ENCODE peak calls at places on chromosomes 6 and 20, in four cellular contexts. One of them, this sample, is unnamed.

GRCh38 chr20:47735412-47736400 is 49.6 kb downstream of the SULF2 start:
- DNase-seq in K562: no peak
- DNase-seq in GM12878: no peak
- DNase-seq in HepG2: peak; percentile 31
- DNase-seq in this sample: no peak

GRCh38 chr6:81331526-81331925 is 421.0 kb downstream of the TENT5A start:
- DNase-seq in K562: no peak
- DNase-seq in GM12878: no peak
- DNase-seq in HepG2: no peak
- DNase-seq in this sample: no peak

GRCh38 chr6:72250664-72251063 is 364.3 kb downstream of the RIMS1 start:
- DNase-seq in K562: no peak
- DNase-seq in GM12878: no peak
- DNase-seq in HepG2: no peak
- DNase-seq in this sample: no peak

GRCh38 chr6:126030045-126030444 is 43.7 kb downstream of the TRMT11 start:
- DNase-seq in K562: no peak
- DNase-seq in GM12878: no peak
- DNase-seq in HepG2: no peak
- DNase-seq in this sample: no peak

GRCh38 chr20:57774111-57774880 is 64.5 kb upstream of the PMEPA1 start:
- DNase-seq in K562: no peak
- DNase-seq in GM12878: no peak
- DNase-seq in HepG2: no peak
- DNase-seq in this sample: no peak

GRCh38 chr6:119902681-119903080 is 553.1 kb upstream of the MAN1A1 start:
- DNase-seq in K562: no peak
- DNase-seq in GM12878: no peak
- DNase-seq in HepG2: no peak
- DNase-seq in this sample: no peak

GRCh38 chr6:79031821-79032590 is 46.0 kb downstream of the PHIP start:
- DNase-seq in K562: no peak
- DNase-seq in GM12878: no peak
- DNase-seq in HepG2: no peak
- DNase-seq in this sample: no peak

GRCh38 chr6:34138924-34139323 is 7.0 kb downstream of the GRM4 start:
- DNase-seq in K562: no peak
- DNase-seq in GM12878: no peak
- DNase-seq in HepG2: no peak
- DNase-seq in this sample: no peak

GRCh38 chr6:166305562-166306117 is 2.6 kb downstream of the PRR18 start:
- DNase-seq in K562: no peak
- DNase-seq in GM12878: no peak
- DNase-seq in HepG2: no peak
- DNase-seq in this sample: no peak

GRCh38 chr20:23141016-23141415 is 54.9 kb upstream of the CD93 start:
- DNase-seq in K562: no peak
- DNase-seq in GM12878: no peak
- DNase-seq in HepG2: no peak
- DNase-seq in this sample: no peak

GRCh38 chr6:47839645-47840044 is 57.8 kb downstream of the OPN5 start:
- DNase-seq in K562: no peak
- DNase-seq in GM12878: no peak
- DNase-seq in HepG2: no peak
- DNase-seq in this sample: no peak

GRCh38 chr6:47846752-47847151 is 64.9 kb downstream of the OPN5 start:
- DNase-seq in K562: no peak
- DNase-seq in GM12878: no peak
- DNase-seq in HepG2: no peak
- DNase-seq in this sample: no peak

GRCh38 chr6:47844881-47845280 is 63.0 kb downstream of the OPN5 start:
- DNase-seq in K562: no peak
- DNase-seq in GM12878: no peak
- DNase-seq in HepG2: no peak
- DNase-seq in this sample: no peak
- TF ChIP-seq TARDBP in K562: no peak
- TF ChIP-seq TARDBP in GM12878: no peak
- TF ChIP-seq TARDBP in HepG2: no peak
- TF ChIP-seq TARDBP in this sample: no peak

GRCh38 chr20:53895385-53895755 is 175.0 kb downstream of the BCAS1 start:
- DNase-seq in K562: no peak
- DNase-seq in GM12878: no peak
- DNase-seq in HepG2: no peak
- DNase-seq in this sample: no peak
- TF ChIP-seq FOXM1 in K562: no peak
- TF ChIP-seq FOXM1 in GM12878: no peak
- TF ChIP-seq FOXM1 in HepG2: no peak
- TF ChIP-seq FOXM1 in this sample: no peak

GRCh38 chr6:158115508-158115907 is 52.6 kb downstream of the SERAC1 start:
- DNase-seq in K562: no peak
- DNase-seq in GM12878: no peak
- DNase-seq in HepG2: no peak
- DNase-seq in this sample: no peak
- TF ChIP-seq SP1 in K562: no peak
- TF ChIP-seq SP1 in GM12878: no peak
- TF ChIP-seq SP1 in HepG2: no peak
- TF ChIP-seq SP1 in this sample: no peak

GRCh38 chr6:84464471-84464870 is 237.0 kb upstream of the CEP162 start:
- DNase-seq in K562: no peak
- DNase-seq in GM12878: no peak
- DNase-seq in HepG2: no peak
- DNase-seq in this sample: no peak

GRCh38 chr6:84467296-84467695 is 239.9 kb upstream of the CEP162 start:
- DNase-seq in K562: no peak
- DNase-seq in GM12878: no peak
- DNase-seq in HepG2: no peak
- DNase-seq in this sample: no peak

GRCh38 chr6:84469144-84469543 is 241.7 kb upstream of the CEP162 start:
- DNase-seq in K562: no peak
- DNase-seq in GM12878: no peak
- DNase-seq in HepG2: no peak
- DNase-seq in this sample: no peak

GRCh38 chr6:84462697-84463096 is 235.3 kb upstream of the CEP162 start:
- DNase-seq in K562: no peak
- DNase-seq in GM12878: no peak
- DNase-seq in HepG2: no peak
- DNase-seq in this sample: no peak

DNA sequence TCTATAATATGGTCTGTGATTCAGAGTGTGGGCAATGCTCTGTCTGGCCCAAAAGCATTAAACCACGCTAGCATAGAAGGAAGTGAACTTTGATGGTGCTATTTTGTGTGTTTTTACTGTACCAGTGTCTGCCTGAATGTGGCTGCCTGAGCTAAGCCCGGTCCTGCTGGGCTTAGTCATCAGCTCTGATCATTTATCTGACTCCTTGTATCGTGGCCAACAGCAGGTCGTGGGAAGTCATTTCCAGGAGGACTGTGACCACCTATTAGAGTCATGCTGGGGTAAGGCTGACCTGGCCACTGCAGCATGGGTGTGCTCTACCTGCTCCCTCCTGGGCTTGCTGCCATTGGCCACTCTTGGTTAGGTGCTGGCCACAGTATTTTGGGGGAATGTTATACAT is 239.1 kb upstream of the CEP162 start:
- DNase-seq in K562: no peak
- DNase-seq in GM12878: no peak
- DNase-seq in HepG2: no peak
- DNase-seq in this sample: no peak
- TF ChIP-seq TARDBP in K562: no peak
- TF ChIP-seq TARDBP in GM12878: no peak
- TF ChIP-seq TARDBP in HepG2: no peak
- TF ChIP-seq TARDBP in this sample: no peak

DNA sequence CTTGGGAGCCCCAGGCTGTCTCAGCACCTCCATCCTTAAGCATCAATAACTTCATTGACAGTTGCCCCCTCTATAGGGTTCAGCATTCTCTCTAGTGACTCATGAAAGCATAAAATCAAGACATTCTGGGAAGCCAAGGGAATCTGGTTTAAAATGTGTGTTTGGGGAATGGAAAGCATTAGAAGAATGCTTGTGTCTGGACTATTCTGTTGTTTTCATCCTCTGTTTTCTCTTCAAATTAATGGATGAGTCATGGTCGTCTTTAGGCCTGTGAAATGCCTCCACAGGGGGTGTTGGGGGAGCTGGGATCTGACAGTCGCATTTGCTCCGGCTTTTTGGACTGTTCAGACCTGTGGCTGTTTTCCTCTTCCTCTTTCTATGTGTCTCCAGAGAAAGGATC is 279.7 kb downstream of the CDC5L start:
- DNase-seq in K562: no peak
- DNase-seq in GM12878: no peak
- DNase-seq in HepG2: peak; percentile 20
- DNase-seq in this sample: no peak
- TF ChIP-seq FOXM1 in K562: no peak
- TF ChIP-seq FOXM1 in GM12878: no peak
- TF ChIP-seq FOXM1 in HepG2: no peak
- TF ChIP-seq FOXM1 in this sample: no peak

GRCh38 chr6:170225852-170226417 is 64.9 kb downstream of the DLL1 start:
- DNase-seq in K562: no peak
- DNase-seq in GM12878: no peak
- DNase-seq in HepG2: no peak
- DNase-seq in this sample: no peak

GRCh38 chr6:170227996-170228550 is 62.8 kb downstream of the DLL1 start:
- DNase-seq in K562: no peak
- DNase-seq in GM12878: no peak
- DNase-seq in HepG2: no peak
- DNase-seq in this sample: no peak

GRCh38 chr6:170228581-170229310 is 62.1 kb downstream of the DLL1 start:
- DNase-seq in K562: no peak
- DNase-seq in GM12878: no peak
- DNase-seq in HepG2: no peak
- DNase-seq in this sample: no peak

GRCh38 chr6:170226647-170227046 is 64.2 kb downstream of the DLL1 start:
- DNase-seq in K562: no peak
- DNase-seq in GM12878: no peak
- DNase-seq in HepG2: no peak
- DNase-seq in this sample: no peak

GRCh38 chr6:170227521-170227983 is 63.3 kb downstream of the DLL1 start:
- DNase-seq in K562: no peak
- DNase-seq in GM12878: no peak
- DNase-seq in HepG2: no peak
- DNase-seq in this sample: no peak
- TF ChIP-seq SP1 in K562: no peak
- TF ChIP-seq SP1 in GM12878: no peak
- TF ChIP-seq SP1 in HepG2: no peak
- TF ChIP-seq SP1 in this sample: no peak

DNA sequence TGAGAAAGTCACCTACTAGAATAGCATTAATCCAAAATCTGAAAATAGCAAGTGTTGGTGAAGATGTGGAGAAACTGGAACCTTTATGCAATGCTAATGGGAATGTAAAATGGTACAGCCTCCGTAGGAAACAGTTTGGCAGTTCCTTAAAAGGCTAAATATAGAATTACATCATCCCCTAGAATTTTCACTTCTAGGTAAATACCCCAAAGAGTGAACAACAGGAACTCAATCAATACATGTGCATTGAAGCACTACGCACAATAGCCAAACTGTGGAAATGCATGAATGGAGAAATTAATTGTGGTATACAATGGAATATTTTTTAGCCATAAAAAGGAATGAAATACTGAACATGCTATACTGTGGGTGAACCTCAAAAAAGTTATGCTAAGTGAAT is 982.0 kb upstream of the FLRT3 start:
- DNase-seq in K562: no peak
- DNase-seq in GM12878: no peak
- DNase-seq in HepG2: no peak
- DNase-seq in this sample: no peak
- TF ChIP-seq TARDBP in K562: no peak
- TF ChIP-seq TARDBP in GM12878: no peak
- TF ChIP-seq TARDBP in HepG2: no peak
- TF ChIP-seq TARDBP in this sample: no peak

This sample was measured in HEK293T.